ENCODE peak calls at places on chromosomes 12 and 14, in six cellular contexts. L, O, D, E, Z and J are unnamed samples. For H3K36me3, the result is how much of the 10 kb centered on the place peaks cover.

GRCh38 chr14:24806061-24806678 is 172.2 kb upstream of the GZMB start:
- DNase-seq in L (no peak), O (peak), D (peak), E (peak), Z (peak), J (peak)

GRCh38 chr14:30210630-30211029 is 283.0 kb upstream of the PRKD1 start:
- DNase-seq in L (no peak), O (no peak), D (no peak), E (no peak), Z (peak), J (peak)

GRCh38 chr12:1607940-1608782 is 13.8 kb upstream of the FBXL14 start:
- DNase-seq in L (no peak), O (no peak), D (no peak), E (no peak), Z (no peak), J (no peak)

GRCh38 chr12:53219116-53219955 is 12.3 kb upstream of the ITGB7 start:
- DNase-seq in L (no peak), O (no peak), D (no peak), E (no peak), Z (peak), J (no peak)

GRCh38 chr12:123714302-123714627 is 2.1 kb downstream of the ATP6V0A2 start:
- DNase-seq in L (no peak), O (no peak), D (no peak), E (no peak), Z (no peak), J (no peak)

GRCh38 chr14:89767861-89768268 is 186.7 kb downstream of the EFCAB11 start:
- DNase-seq in L (peak), O (no peak), D (peak), E (peak), Z (peak), J (peak)

GRCh38 chr12:95731519-95731958 is 59.0 kb downstream of the NTN4 start:
- DNase-seq in L (no peak), O (no peak), D (no peak), E (no peak), Z (no peak), J (no peak)

GRCh38 chr14:23727566-23728335 is 91.6 kb downstream of the DHRS2 start:
- DNase-seq in L (peak), O (no peak), D (peak), E (no peak), Z (peak), J (peak)

GRCh38 chr12:67647547-67648305 is 819 bp upstream of the DYRK2 start:
- DNase-seq in L (peak), O (peak), D (peak), E (peak), Z (peak), J (peak)

GRCh38 chr12:32235251-32235650 is 128.6 kb downstream of the BICD1 start:
- DNase-seq in L (no peak), O (no peak), D (no peak), E (no peak), Z (no peak), J (no peak)

GRCh38 chr14:76918176-76918750 is 92.1 kb downstream of the LRRC74A start:
- DNase-seq in L (no peak), O (peak), D (no peak), E (peak), Z (no peak), J (no peak)

GRCh38 chr12:52956987-52957386 is 8.1 kb downstream of the KRT18 start:
- DNase-seq in L (no peak), O (no peak), D (peak), E (no peak), Z (no peak), J (peak)

GRCh38 chr14:70473825-70474224 is 21.9 kb downstream of the ADAM21 start:
- DNase-seq in L (no peak), O (no peak), D (no peak), E (no peak), Z (no peak), J (no peak)

GRCh38 chr14:94989417-94989816 is 167.9 kb downstream of the DICER1 start:
- DNase-seq in L (no peak), O (no peak), D (no peak), E (no peak), Z (no peak), J (no peak)

GRCh38 chr14:89298056-89298834 is 118.8 kb downstream of the FOXN3 start:
- DNase-seq in L (no peak), O (no peak), D (no peak), E (no peak), Z (peak), J (no peak)

GRCh38 chr12:69988601-69989194 is 163.7 kb downstream of the MYRFL start:
- DNase-seq in L (no peak), O (no peak), D (no peak), E (no peak), Z (peak), J (peak)

GRCh38 chr14:24928501-24928900 is 121.4 kb downstream of the STXBP6 start:
- DNase-seq in L (no peak), O (no peak), D (no peak), E (no peak), Z (no peak), J (no peak)

GRCh38 chr12:121465921-121466799 is 66.2 kb downstream of the RNF34 start:
- DNase-seq in L (no peak), O (peak), D (peak), E (no peak), Z (peak), J (peak)

GRCh38 chr12:92442782-92443181 is 260.0 kb upstream of the PLEKHG7 start:
- DNase-seq in L (no peak), O (no peak), D (no peak), E (no peak), Z (no peak), J (no peak)
- TF ChIP-seq CTCF in L (no peak), O (no peak), D (no peak), E (no peak), Z (no peak), J (no peak)

GRCh38 chr12:13404111-13404628 is 207.6 kb downstream of the EMP1 start:
- DNase-seq in L (no peak), O (no peak), D (no peak), E (no peak), Z (no peak), J (no peak)

GRCh38 chr12:13411287-13411686 is 214.8 kb downstream of the EMP1 start:
- DNase-seq in L (no peak), O (no peak), D (no peak), E (no peak), Z (no peak), J (no peak)

GRCh38 chr12:13404631-13405473 is 208.3 kb downstream of the EMP1 start:
- DNase-seq in L (no peak), O (peak), D (no peak), E (no peak), Z (no peak), J (peak)

DNA sequence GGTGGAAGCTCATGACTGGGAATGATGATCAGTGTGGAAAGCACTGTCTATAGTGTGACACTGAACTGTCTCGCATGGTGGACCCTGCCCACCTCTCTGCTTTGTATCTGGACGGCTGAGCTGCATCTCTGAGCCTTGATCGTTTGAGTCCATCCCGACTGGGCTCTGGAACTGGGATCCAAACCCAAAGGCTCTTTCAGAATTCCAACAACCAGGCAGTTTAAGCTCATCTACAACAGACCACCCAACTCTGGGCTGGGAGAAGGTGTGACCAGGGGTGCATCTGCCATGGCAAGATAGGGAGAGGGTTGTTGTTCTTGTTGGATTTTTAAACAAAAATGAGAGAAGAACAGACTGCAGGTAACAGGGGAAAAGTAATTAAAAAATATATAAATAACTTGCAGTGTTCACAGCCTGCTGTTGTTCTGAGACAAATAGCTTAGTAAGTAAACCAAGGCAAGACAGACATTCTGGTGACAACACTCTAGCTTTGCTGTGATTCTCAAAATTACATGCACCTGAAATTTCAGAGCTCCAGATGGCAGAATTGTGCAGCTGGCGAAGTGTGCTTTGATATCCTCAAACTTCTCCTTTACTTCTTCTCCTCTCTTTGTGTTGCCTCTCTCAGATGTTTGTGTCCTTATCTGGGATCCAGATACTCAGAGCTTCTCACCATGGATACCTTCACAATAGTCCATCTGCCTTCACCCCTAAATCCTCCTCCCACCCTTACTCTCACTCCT is 209.6 kb downstream of the EMP1 start:
- DNase-seq in L (no peak), O (no peak), D (no peak), E (no peak), Z (no peak), J (no peak)
- H3K4me3 ChIP-seq in L (no peak), O (no peak), D (no peak), E (no peak), Z (no peak), J (no peak)

DNA sequence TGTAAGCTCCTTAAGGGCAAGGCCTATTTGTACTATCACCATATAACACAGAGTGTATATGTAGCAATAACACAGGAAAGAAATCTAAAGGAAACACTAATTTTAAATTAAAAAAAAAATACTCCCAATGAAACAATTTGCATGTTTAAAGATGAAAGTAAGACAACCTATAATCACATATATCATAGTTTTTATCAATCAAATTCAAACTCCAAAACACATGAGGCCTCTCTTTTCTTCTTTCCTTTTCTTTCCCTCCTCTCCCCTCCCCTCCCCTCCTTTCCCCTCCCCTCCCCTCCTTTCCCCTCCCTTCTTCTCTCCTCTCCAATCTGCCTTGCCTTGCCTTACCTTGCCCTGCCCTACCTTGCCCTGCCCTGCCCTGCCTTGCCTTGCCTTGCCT is 405.8 kb upstream of the RPL10L start:
- DNase-seq in L (no peak), O (no peak), D (no peak), E (no peak), Z (no peak), J (no peak)
- H3K36me3 ChIP-seq in L (under half), O (under half), D (under half), E (under half), Z (under half), J (under half)

GRCh38 chr14:47678993-47679392 is 3.6 kb upstream of the MDGA2 start:
- DNase-seq in L (no peak), O (no peak), D (no peak), E (no peak), Z (peak), J (no peak)
- TF ChIP-seq CTCF in L (no peak), O (no peak), D (peak), E (no peak), Z (peak), J (no peak)

GRCh38 chr12:54535474-54535873 is 13.9 kb upstream of the PDE1B start:
- DNase-seq in L (no peak), O (no peak), D (no peak), E (no peak), Z (no peak), J (no peak)

GRCh38 chr12:54526800-54527630 is 22.4 kb upstream of the PDE1B start:
- DNase-seq in L (peak), O (peak), D (peak), E (peak), Z (peak), J (peak)

GRCh38 chr12:54527631-54527929 is 21.8 kb upstream of the PDE1B start:
- DNase-seq in L (no peak), O (no peak), D (no peak), E (no peak), Z (no peak), J (no peak)

GRCh38 chr12:54525383-54525782 is 24.0 kb upstream of the PDE1B start:
- DNase-seq in L (no peak), O (no peak), D (no peak), E (no peak), Z (no peak), J (no peak)

DNA sequence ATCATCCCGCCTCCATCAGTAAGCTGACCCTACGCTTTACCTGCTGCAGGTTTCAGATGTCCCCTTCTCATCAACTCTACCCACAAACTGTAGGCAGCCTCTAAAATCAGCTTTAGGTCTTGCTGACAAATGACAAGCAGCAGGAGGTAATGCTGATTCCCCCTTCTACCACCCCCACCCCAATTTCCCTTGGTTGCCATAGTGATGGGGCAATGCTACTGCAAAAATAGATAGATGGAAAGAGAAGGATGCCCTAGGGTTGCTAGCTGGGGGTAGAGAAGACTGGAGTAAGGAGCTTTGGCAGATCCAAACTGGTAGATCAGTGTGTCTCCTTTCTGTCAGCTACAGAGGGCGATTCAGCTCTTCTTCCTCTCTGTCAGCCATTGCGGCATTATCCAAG is 19.8 kb upstream of the PDE1B start:
- DNase-seq in L (no peak), O (no peak), D (no peak), E (no peak), Z (no peak), J (no peak)
- H3K4me3 ChIP-seq in L (no peak), O (no peak), D (no peak), E (no peak), Z (no peak), J (no peak)

GRCh38 chr12:51920046-51920445 is 12.7 kb downstream of the ACVRL1 start:
- DNase-seq in L (no peak), O (no peak), D (no peak), E (no peak), Z (no peak), J (no peak)
- H3K36me3 ChIP-seq in L (under half), O (under half), D (under half), E (half or more), Z (under half), J (under half)

GRCh38 chr12:113314121-113314529 is 20.8 kb downstream of the SLC8B1 start:
- DNase-seq in L (no peak), O (no peak), D (no peak), E (no peak), Z (no peak), J (no peak)

GRCh38 chr12:113315358-113315757 is 19.6 kb downstream of the SLC8B1 start:
- DNase-seq in L (no peak), O (no peak), D (no peak), E (no peak), Z (no peak), J (no peak)

GRCh38 chr12:113306382-113306781 is 28.5 kb downstream of the SLC8B1 start:
- DNase-seq in L (no peak), O (no peak), D (no peak), E (no peak), Z (peak), J (no peak)

GRCh38 chr12:113305281-113305856 is 29.5 kb downstream of the SLC8B1 start:
- DNase-seq in L (no peak), O (no peak), D (no peak), E (no peak), Z (no peak), J (no peak)

DNA sequence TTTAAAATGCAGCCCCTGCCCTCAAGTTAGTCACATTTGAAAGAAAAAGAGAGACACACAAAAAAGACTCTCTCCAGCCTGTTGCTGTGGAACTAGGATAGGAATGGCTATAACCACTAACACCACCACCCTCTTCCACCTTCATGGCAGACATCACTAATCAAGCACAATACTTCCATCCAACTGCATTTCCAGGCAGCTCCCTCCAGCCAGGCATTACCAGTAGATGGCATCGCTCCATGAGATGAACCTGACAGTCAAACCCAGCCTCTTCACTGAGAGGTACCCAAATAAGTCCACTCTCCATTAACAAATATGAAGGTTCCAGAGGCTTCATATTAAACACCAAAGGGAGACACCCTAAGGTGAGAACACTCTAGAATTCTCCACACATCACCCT is 24.4 kb downstream of the SLC8B1 start:
- DNase-seq in L (no peak), O (no peak), D (peak), E (no peak), Z (peak), J (peak)
- TF ChIP-seq CTCF in L (no peak), O (no peak), D (peak), E (no peak), Z (peak), J (peak)

GRCh38 chr12:85574291-85574690 is 261.9 kb downstream of the RASSF9 start:
- DNase-seq in L (no peak), O (no peak), D (no peak), E (no peak), Z (no peak), J (no peak)

GRCh38 chr12:85580562-85581168 is 255.5 kb downstream of the RASSF9 start:
- DNase-seq in L (no peak), O (no peak), D (no peak), E (peak), Z (peak), J (no peak)

GRCh38 chr12:85572956-85573355 is 263.3 kb downstream of the RASSF9 start:
- DNase-seq in L (no peak), O (no peak), D (no peak), E (no peak), Z (no peak), J (no peak)

GRCh38 chr12:85573635-85574214 is 262.5 kb downstream of the RASSF9 start:
- DNase-seq in L (no peak), O (no peak), D (no peak), E (no peak), Z (no peak), J (no peak)

GRCh38 chr12:85575115-85576096 is 260.8 kb downstream of the RASSF9 start:
- DNase-seq in L (peak), O (peak), D (peak), E (peak), Z (peak), J (peak)
- H3K4me3 ChIP-seq in L (no peak), O (no peak), D (no peak), E (no peak), Z (no peak), J (no peak)

DNA sequence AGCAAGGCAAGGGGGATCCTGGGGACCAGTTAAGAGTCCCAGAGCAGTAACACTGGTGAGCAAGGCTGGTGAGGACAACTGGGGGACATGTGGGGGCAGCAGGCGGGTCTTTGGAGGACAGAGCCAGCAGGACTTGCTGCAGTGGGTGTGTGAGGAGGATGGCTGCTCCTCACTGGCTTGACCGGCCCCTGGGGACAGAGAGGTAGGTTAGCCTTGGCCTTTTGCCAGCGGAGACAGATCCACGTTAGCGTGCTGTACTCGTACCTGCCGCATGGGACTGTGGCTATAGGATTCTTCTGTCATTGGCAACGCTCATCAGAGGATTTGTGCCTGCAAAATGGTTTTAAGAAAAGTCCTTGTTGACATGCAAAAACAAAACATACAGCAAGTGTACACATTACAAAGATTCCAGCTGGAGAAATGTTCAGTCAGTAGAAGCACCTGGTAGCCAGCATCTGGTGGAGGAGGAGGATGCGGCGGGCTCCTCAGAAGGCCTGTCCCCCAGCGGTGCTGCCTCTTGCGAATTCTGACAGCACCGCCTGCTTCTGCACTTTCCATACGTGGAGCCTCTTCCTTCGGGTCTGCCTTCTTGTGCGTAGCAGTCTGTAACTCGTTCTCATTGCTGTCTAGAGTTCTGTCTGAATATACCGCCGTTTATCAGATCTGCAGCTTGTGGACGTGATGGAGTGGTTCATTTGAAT is 91.3 kb downstream of the EP400 start:
- DNase-seq in L (no peak), O (no peak), D (no peak), E (no peak), Z (no peak), J (no peak)
- H3K36me3 ChIP-seq in L (under half), O (half or more), D (half or more), E (half or more), Z (half or more), J (under half)

DNA sequence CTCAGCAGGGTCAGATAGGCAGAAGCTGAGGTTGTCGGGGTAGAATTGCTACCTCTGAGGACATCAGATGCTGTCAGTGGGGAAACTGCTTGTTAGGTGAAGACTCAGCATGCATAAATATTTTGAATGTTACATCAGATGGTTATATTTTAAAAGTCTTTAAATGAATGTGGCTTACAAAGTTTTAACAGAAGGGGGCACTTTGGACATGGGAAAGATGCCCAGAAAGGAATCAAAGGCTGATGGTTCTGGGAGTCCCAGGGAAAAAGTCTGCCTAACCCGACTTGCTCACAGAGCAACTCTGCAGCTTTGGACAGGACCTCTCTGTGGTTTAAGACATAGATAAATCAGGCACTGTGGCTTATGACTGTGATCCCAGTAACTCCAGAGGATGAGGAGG is 474.8 kb downstream of the ATP23 start:
- DNase-seq in L (no peak), O (no peak), D (no peak), E (no peak), Z (peak), J (peak)
- TF ChIP-seq CTCF in L (peak), O (no peak), D (no peak), E (no peak), Z (peak), J (no peak)